ENCODE peak calls at places on chromosomes 4 and X, in seven cellular contexts. N, Z, B, E, A, F and I are unnamed samples.

GRCh38 chr4:68129793-68130192 is at the start of gene TMPRSS11F:
- DNase-seq in B (no peak), A (no peak), E (peak; percentile 83), F (no peak), Z (no peak), N (no peak), I (no peak)

GRCh38 chrX:49042581-49043219 is 457 bp downstream of the TFE3 start:
- DNase-seq in N (no peak), E (no peak), A (no peak), Z (no peak), F (no peak), B (no peak), I (no peak)

GRCh38 chr4:113673450-113673849 is 88.1 kb downstream of the CAMK2D start:
- DNase-seq in A (no peak), Z (no peak), N (peak; percentile 7), F (peak; percentile 47), B (peak; percentile 29), E (peak; percentile 76), I (peak; percentile 52)

GRCh38 chr4:180153587-180153986 is 2089.6 kb upstream of the TENM3 start:
- DNase-seq in E (no peak), N (no peak), B (peak; percentile 14), Z (peak; percentile 46), F (no peak), A (no peak), I (no peak)

GRCh38 chrX:118355225-118355920 is 9.5 kb downstream of the WDR44 start:
- DNase-seq in E (peak; percentile 24), A (no peak), B (no peak), F (no peak), Z (no peak), N (no peak), I (no peak)

GRCh38 chrX:96713303-96713702 is 28.7 kb downstream of the DIAPH2 start:
- DNase-seq in N (no peak), Z (no peak), B (no peak), A (no peak), F (no peak), E (no peak), I (no peak)

GRCh38 chr4:10554694-10555093 is 97.5 kb upstream of the ZNF518B start:
- DNase-seq in F (peak; percentile 49), A (peak; percentile 70), E (peak; percentile 61), Z (peak; percentile 81), B (peak; percentile 71), N (peak; percentile 49), I (peak; percentile 78)

GRCh38 chr4:88963817-88964216 is 93.2 kb downstream of the FAM13A start:
- DNase-seq in Z (peak; percentile 79), N (no peak), B (peak; percentile 73), E (peak; percentile 77), A (no peak), F (no peak), I (peak; percentile 73)

GRCh38 chr4:147833254-147833653 is 101.4 kb downstream of the ARHGAP10 start:
- DNase-seq in N (no peak), F (no peak), Z (peak; percentile 55), A (no peak), B (peak; percentile 82), E (peak; percentile 54), I (peak; percentile 55)

GRCh38 chr4:16032382-16032743 is 51.5 kb downstream of the PROM1 start:
- DNase-seq in Z (no peak), F (no peak), N (no peak), E (no peak), B (no peak), A (no peak), I (no peak)

GRCh38 chr4:74268643-74269042 is 39.6 kb upstream of the EPGN start:
- DNase-seq in F (no peak), B (no peak), A (no peak), E (no peak), N (no peak), Z (no peak), I (no peak)

GRCh38 chr4:13907255-13907751 is 279.8 kb upstream of the BOD1L1 start:
- DNase-seq in B (peak; percentile 96), A (no peak), E (peak; percentile 97), Z (peak; percentile 97), F (no peak), N (no peak), I (peak; percentile 95)

GRCh38 chrX:9677098-9677739 is 88.4 kb downstream of the GPR143 start:
- DNase-seq in A (no peak), E (no peak), B (no peak), Z (peak; percentile 32), N (no peak), F (no peak), I (peak; percentile 23)

GRCh38 chr4:111562811-111563210 is 582.4 kb upstream of the FAM241A start:
- DNase-seq in N (no peak), F (no peak), E (peak; percentile 2), A (no peak), Z (no peak), B (no peak), I (peak; percentile 79)

GRCh38 chrX:70134116-70134477 is 850 bp downstream of the IGBP1 start:
- DNase-seq in N (no peak), E (peak; percentile 15), A (peak; percentile 0), F (no peak), Z (peak; percentile 34), B (peak; percentile 72), I (peak; percentile 49)

GRCh38 chrX:2484232-2484631 is 16.5 kb downstream of the DHRSX start:
- DNase-seq in E (no peak), F (no peak), Z (peak; percentile 62), A (no peak), N (no peak), B (no peak), I (peak; percentile 47)

GRCh38 chr4:4853921-4854648 is 5.4 kb upstream of the MSX1 start:
- DNase-seq in N (no peak), E (no peak), Z (no peak), A (no peak), F (no peak), B (no peak), I (no peak)

GRCh38 chr4:4851906-4852305 is 7.6 kb upstream of the MSX1 start:
- DNase-seq in N (no peak), A (no peak), F (no peak), B (no peak), Z (no peak), E (no peak), I (no peak)

GRCh38 chr4:4852591-4853362 is 6.7 kb upstream of the MSX1 start:
- DNase-seq in E (peak; percentile 58), F (peak; percentile 72), N (no peak), A (no peak), Z (peak; percentile 38), B (peak; percentile 83), I (peak; percentile 95)

GRCh38 chr4:4854649-4855292 is 4.7 kb upstream of the MSX1 start:
- DNase-seq in E (no peak), F (no peak), A (no peak), Z (no peak), N (no peak), B (no peak), I (no peak)

GRCh38 chr4:4853371-4853823 is 6.1 kb upstream of the MSX1 start:
- DNase-seq in B (no peak), N (no peak), F (no peak), A (no peak), Z (no peak), E (no peak), I (peak; percentile 50)
- H3K9ac ChIP-seq in B (peak overlapping the region; percentile 90), N (no peak overlapping the region), F (no peak overlapping the region), A (no peak overlapping the region), Z (peak overlapping the region; percentile 37), E (no peak overlapping the region), I (peak overlapping the region; percentile 82)

DNA sequence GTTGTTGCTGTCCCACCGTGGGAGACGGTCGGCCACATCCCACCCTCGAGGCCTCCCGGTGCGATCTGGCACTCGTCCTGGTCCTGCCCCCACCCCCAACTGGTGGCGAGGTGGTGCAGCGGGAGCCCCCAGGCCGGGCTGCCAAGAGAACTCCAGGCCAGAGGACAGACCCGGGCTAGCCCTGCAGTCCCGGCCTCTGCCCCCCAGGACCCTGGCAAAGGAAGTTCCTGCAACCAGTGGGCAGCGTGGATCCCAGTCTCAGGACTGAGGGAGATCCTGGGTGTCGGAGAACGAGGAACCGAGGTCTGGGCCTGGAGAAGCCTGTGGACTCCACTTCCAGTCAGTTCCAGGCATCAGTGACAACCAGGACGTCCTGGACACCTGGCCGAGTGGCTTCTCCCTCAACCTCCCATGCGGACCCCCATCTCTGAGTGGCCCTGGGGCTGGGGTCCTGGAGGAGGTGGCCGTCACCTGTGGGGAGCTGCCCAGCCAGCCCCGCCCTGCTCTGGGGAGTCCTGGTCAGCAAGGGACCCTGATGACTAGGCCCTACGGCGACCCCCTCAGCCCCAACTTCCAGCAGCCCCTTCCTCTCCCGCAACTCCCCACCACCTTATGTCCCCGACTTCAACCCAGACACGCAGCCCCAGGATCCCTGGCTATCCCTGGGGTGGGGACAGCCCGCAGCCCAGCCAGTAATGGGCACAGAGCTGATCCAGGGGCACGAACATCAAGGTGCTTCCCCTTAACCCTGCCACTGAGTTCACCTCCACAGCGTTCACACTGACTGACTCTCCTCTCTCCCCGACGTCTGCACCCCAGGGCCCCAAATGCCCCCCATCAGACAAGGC is 53.6 kb upstream of the NKX1-1 start:
- DNase-seq in E (no peak), B (no peak), A (no peak), F (peak; percentile 35), N (no peak), Z (no peak), I (no peak)
- H3K4me2 ChIP-seq in E (no peak overlapping the region), B (no peak overlapping the region), A (no peak overlapping the region), F (no peak overlapping the region), N (no peak overlapping the region), Z (no peak overlapping the region), I (no peak overlapping the region)

GRCh38 chr4:40178672-40179071 is 18.2 kb upstream of the RHOH start:
- DNase-seq in N (no peak), Z (no peak), B (no peak), E (no peak), F (no peak), A (no peak), I (no peak)

GRCh38 chr4:40180356-40180755 is 16.5 kb upstream of the RHOH start:
- DNase-seq in N (no peak), Z (peak; percentile 86), A (no peak), E (peak; percentile 93), B (peak; percentile 87), F (no peak), I (peak; percentile 92)

GRCh38 chr4:40179360-40179759 is 17.5 kb upstream of the RHOH start:
- DNase-seq in F (no peak), Z (no peak), A (no peak), N (no peak), B (no peak), E (no peak), I (no peak)

GRCh38 chr4:40176602-40177001 is 20.2 kb upstream of the RHOH start:
- DNase-seq in Z (no peak), A (no peak), E (no peak), B (no peak), F (peak; percentile 68), N (no peak), I (no peak)

DNA sequence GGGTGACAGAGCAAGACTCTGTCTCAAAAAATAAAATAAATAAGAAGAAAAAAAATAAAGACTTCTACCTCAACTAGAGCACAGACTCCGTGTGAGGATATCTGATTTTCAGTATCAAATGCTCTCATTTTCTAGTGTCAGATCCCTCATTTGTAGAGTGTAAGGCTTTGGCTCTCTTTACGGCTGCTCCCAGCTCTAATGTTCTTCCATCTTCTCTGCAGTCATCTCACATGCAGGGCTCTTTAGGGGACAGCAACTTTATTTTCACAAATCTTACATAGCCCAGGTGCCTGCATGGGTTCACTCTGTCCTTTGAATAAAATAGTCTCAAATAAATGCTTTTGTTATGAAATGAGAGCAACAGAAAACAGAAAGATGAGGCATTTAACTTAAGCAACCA is 19.2 kb upstream of the RHOH start:
- DNase-seq in A (no peak), Z (no peak), E (no peak), N (no peak), B (no peak), F (no peak), I (no peak)
- H3K9ac ChIP-seq in A (no peak overlapping the region), Z (no peak overlapping the region), E (no peak overlapping the region), N (no peak overlapping the region), B (no peak overlapping the region), F (no peak overlapping the region), I (no peak overlapping the region)

GRCh38 chr4:8589336-8589735 is 3.2 kb upstream of the CPZ start:
- DNase-seq in A (no peak), N (no peak), E (no peak), F (no peak), Z (no peak), B (no peak), I (no peak)
- H3K4me2 ChIP-seq in A (no peak overlapping the region), N (no peak overlapping the region), E (no peak overlapping the region), F (no peak overlapping the region), Z (no peak overlapping the region), B (no peak overlapping the region), I (no peak overlapping the region)